ENCODE peak calls at places on chromosome 10, in seven cellular contexts. K, L, Y, N, H, C and W are unnamed samples.

GRCh38 chr10:132428486-132428885 is 31.5 kb downstream of the PWWP2B start:
- DNase-seq in Y (no peak), C (no peak), L (no peak), K (no peak), H (no peak), N (no peak), W (no peak)

GRCh38 chr10:80491251-80492102 is 37.4 kb downstream of the TSPAN14 start:
- DNase-seq in K (no peak), N (peak), H (no peak), L (no peak), Y (no peak), C (no peak), W (no peak)

GRCh38 chr10:124222298-124223000 is 129.1 kb upstream of the CHST15 start:
- DNase-seq in N (no peak), C (no peak), K (no peak), H (peak), L (no peak), Y (no peak), W (no peak)

GRCh38 chr10:52778511-52779392 is 6.2 kb upstream of the MBL2 start:
- DNase-seq in Y (no peak), N (peak), H (peak), L (no peak), K (peak), C (no peak), W (peak)

GRCh38 chr10:11112718-11113117 is 95.0 kb downstream of the CELF2 start:
- DNase-seq in L (no peak), K (peak), N (no peak), Y (no peak), H (no peak), C (no peak), W (no peak)

GRCh38 chr10:95445223-95445836 is 115.8 kb downstream of the SORBS1 start:
- DNase-seq in Y (no peak), C (no peak), H (peak), N (peak), L (no peak), K (peak), W (peak)

GRCh38 chr10:33142290-33142689 is 184.3 kb upstream of the ITGB1 start:
- DNase-seq in C (no peak), L (no peak), Y (no peak), K (peak), N (no peak), H (no peak), W (peak)

GRCh38 chr10:96275685-96276418 is 4.5 kb upstream of the BLNK start:
- DNase-seq in K (no peak), N (no peak), H (no peak), L (no peak), Y (no peak), C (no peak), W (no peak)

GRCh38 chr10:97454330-97455036 is 8.5 kb downstream of the ZDHHC16 start:
- DNase-seq in Y (no peak), N (no peak), C (no peak), L (no peak), H (no peak), K (no peak), W (peak)

GRCh38 chr10:15196335-15196834 is 27.9 kb upstream of the NMT2 start:
- DNase-seq in K (no peak), Y (no peak), H (no peak), C (no peak), L (no peak), N (no peak), W (no peak)

GRCh38 chr10:49512121-49512809 is 26.7 kb downstream of the ERCC6 start:
- DNase-seq in K (no peak), N (peak), H (no peak), Y (peak), L (no peak), C (peak), W (peak)

GRCh38 chr10:87053577-87054181 is 33.6 kb downstream of the FAM25A start:
- DNase-seq in H (no peak), N (no peak), Y (no peak), C (no peak), L (no peak), K (no peak), W (no peak)

GRCh38 chr10:79431422-79431821 is 14.0 kb downstream of the ZCCHC24 start:
- DNase-seq in Y (no peak), N (no peak), L (no peak), H (no peak), C (no peak), K (no peak), W (no peak)

GRCh38 chr10:94076325-94076841 is 82.7 kb downstream of the PLCE1 start:
- DNase-seq in H (peak), L (no peak), Y (no peak), K (peak), N (peak), C (no peak), W (peak)

GRCh38 chr10:89413398-89413912 is 913 bp upstream of the IFIT5 start:
- DNase-seq in L (no peak), K (no peak), Y (no peak), H (no peak), C (no peak), N (no peak), W (no peak)

GRCh38 chr10:4546500-4546899 is 279.5 kb upstream of the AKR1E2 start:
- DNase-seq in C (no peak), Y (no peak), N (no peak), L (no peak), K (peak), H (peak), W (peak)

GRCh38 chr10:122273966-122274545 is 3.0 kb downstream of the BTBD16 start:
- DNase-seq in C (no peak), L (no peak), Y (no peak), H (no peak), K (no peak), N (no peak), W (no peak)

GRCh38 chr10:124106241-124106905 is 13.0 kb upstream of the CHST15 start:
- DNase-seq in Y (no peak), N (peak), H (peak), K (peak), C (no peak), L (no peak), W (peak)

GRCh38 chr10:61786728-61787127 is 114.8 kb upstream of the ARID5B start:
- DNase-seq in L (no peak), H (peak), K (peak), C (no peak), Y (no peak), N (peak), W (peak)

GRCh38 chr10:19935106-19935505 is 118.9 kb downstream of the PLXDC2 start:
- DNase-seq in Y (no peak), H (no peak), L (no peak), N (no peak), C (no peak), K (no peak), W (no peak)

GRCh38 chr10:13890617-13891541 is 304.1 kb downstream of the PRPF18 start:
- DNase-seq in K (peak), H (peak), L (no peak), Y (peak), N (no peak), C (no peak), W (peak)

GRCh38 chr10:132447446-132448247 is 50.6 kb downstream of the PWWP2B start:
- DNase-seq in H (peak), K (peak), Y (no peak), L (peak), N (peak), C (peak), W (peak)

GRCh38 chr10:132048294-132048667 is 17.5 kb upstream of the JAKMIP3 start:
- DNase-seq in N (no peak), L (no peak), H (no peak), K (no peak), C (no peak), Y (peak), W (no peak)

GRCh38 chr10:79084972-79085597 is 16.3 kb downstream of the ZMIZ1 start:
- DNase-seq in Y (no peak), C (no peak), H (no peak), N (peak), L (no peak), K (peak), W (no peak)

GRCh38 chr10:29522038-29522855 is 112.5 kb downstream of the SVIL start:
- DNase-seq in H (peak), Y (no peak), L (no peak), C (no peak), N (no peak), K (no peak), W (peak)

GRCh38 chr10:71608863-71609768 is 110.5 kb downstream of the C10orf105 start:
- DNase-seq in K (peak), N (peak), H (peak), Y (peak), L (peak), C (peak), W (peak)

GRCh38 chr10:31395695-31396094 is 76.7 kb downstream of the ZEB1 start:
- DNase-seq in N (no peak), C (no peak), L (no peak), H (no peak), K (no peak), Y (no peak), W (no peak)

GRCh38 chr10:3067045-3067858 is at the start of gene PFKP:
- DNase-seq in Y (no peak), H (no peak), N (peak), K (peak), C (peak), L (peak), W (no peak)

GRCh38 chr10:101285519-101286070 is 56.3 kb upstream of the LBX1 start:
- DNase-seq in L (no peak), H (no peak), N (no peak), Y (peak), C (no peak), K (no peak), W (no peak)